ENCODE peak calls at places on chromosomes 16 and 17, in seven cellular contexts. L, D, I, W, C, V and T are unnamed samples.

GRCh38 chr17:27407916-27408846 is 48.1 kb upstream of the KSR1 start:
- DNase-seq in D (no peak), W (no peak), L (no peak), I (no peak), V (no peak), C (no peak), T (peak)

GRCh38 chr16:27431773-27432599 is 30.0 kb downstream of the IL21R start:
- DNase-seq in C (no peak), D (no peak), I (no peak), W (peak), V (no peak), L (no peak), T (peak)

GRCh38 chr17:16995930-16996329 is 24.0 kb upstream of the TNFRSF13B start:
- DNase-seq in V (no peak), I (no peak), D (no peak), C (no peak), W (no peak), L (no peak), T (no peak)

GRCh38 chr17:19003966-19004600 is 481 bp downstream of the FAM83G start:
- DNase-seq in V (no peak), D (no peak), C (no peak), L (no peak), W (peak), I (no peak), T (no peak)

GRCh38 chr16:50606431-50607050 is 58.3 kb downstream of the NKD1 start:
- DNase-seq in C (no peak), W (no peak), V (no peak), I (no peak), L (no peak), D (no peak), T (no peak)

GRCh38 chr16:86505185-86505898 is 5.0 kb upstream of the FOXF1 start:
- DNase-seq in W (no peak), D (no peak), I (no peak), V (no peak), L (no peak), C (no peak), T (no peak)

GRCh38 chr16:2692251-2692947 is 10.1 kb downstream of the KCTD5 start:
- DNase-seq in I (no peak), W (no peak), C (no peak), V (no peak), D (no peak), L (peak), T (no peak)

GRCh38 chr16:2518823-2519710 is 1.1 kb upstream of the AMDHD2 start:
- DNase-seq in W (no peak), D (no peak), V (no peak), C (no peak), I (no peak), L (peak), T (no peak)

GRCh38 chr16:72894291-72895151 is 153.4 kb downstream of the ZFHX3 start:
- DNase-seq in D (no peak), W (no peak), I (no peak), V (no peak), L (no peak), C (no peak), T (no peak)

GRCh38 chr17:17540935-17541639 is 44.9 kb upstream of the RASD1 start:
- DNase-seq in C (no peak), I (no peak), D (no peak), W (no peak), V (no peak), L (peak), T (no peak)

GRCh38 chr16:54633943-54634362 is 296.7 kb upstream of the IRX5 start:
- DNase-seq in V (no peak), W (no peak), C (no peak), D (no peak), I (peak), L (no peak), T (no peak)

GRCh38 chr17:44599298-44600175 is 42.3 kb downstream of the FZD2 start:
- DNase-seq in L (peak), W (no peak), V (peak), I (no peak), C (peak), D (no peak), T (no peak)

GRCh38 chr17:9021158-9021984 is at the start of gene NTN1:
- DNase-seq in C (no peak), W (peak), L (peak), D (no peak), V (no peak), I (peak), T (peak)

GRCh38 chr16:15913046-15913698 is 24.8 kb upstream of the CEP20 start:
- DNase-seq in I (no peak), D (no peak), V (no peak), W (no peak), L (no peak), C (no peak), T (no peak)

GRCh38 chr16:67459066-67459857 is 21.7 kb downstream of the ATP6V0D1 start:
- DNase-seq in L (peak), V (no peak), C (no peak), D (no peak), I (no peak), W (no peak), T (no peak)

GRCh38 chr17:9104370-9105041 is 83.2 kb downstream of the NTN1 start:
- DNase-seq in I (no peak), D (no peak), C (no peak), L (peak), V (no peak), W (no peak), T (no peak)

GRCh38 chr17:7405413-7405881 is 1.6 kb upstream of the TMEM256 start:
- DNase-seq in V (no peak), W (no peak), I (no peak), C (no peak), L (no peak), D (no peak), T (no peak)

GRCh38 chr16:85707528-85708095 is 18.9 kb upstream of the GINS2 start:
- DNase-seq in I (no peak), D (no peak), L (no peak), V (no peak), C (no peak), W (no peak), T (peak)

GRCh38 chr17:48843172-48843900 is 12.5 kb downstream of the CALCOCO2 start:
- DNase-seq in C (no peak), L (no peak), V (no peak), W (no peak), D (no peak), I (no peak), T (no peak)

GRCh38 chr16:3183445-3184139 is 4.4 kb upstream of the OR1F1 start:
- DNase-seq in C (no peak), I (no peak), L (no peak), D (no peak), V (no peak), W (no peak), T (no peak)

GRCh38 chr17:68851875-68852274 is 103.3 kb downstream of the ABCA8 start:
- DNase-seq in I (no peak), V (no peak), C (no peak), D (no peak), W (no peak), L (no peak), T (no peak)

GRCh38 chr16:83552193-83552592 is 255.6 kb upstream of the HSBP1 start:
- DNase-seq in C (no peak), D (no peak), L (no peak), W (no peak), V (no peak), I (no peak), T (no peak)

GRCh38 chr17:43010667-43011308 is 4.2 kb downstream of the IFI35 start:
- DNase-seq in I (no peak), L (no peak), C (no peak), D (no peak), V (no peak), W (no peak), T (no peak)

GRCh38 chr17:43011728-43012472 is 5.3 kb downstream of the IFI35 start:
- DNase-seq in V (no peak), D (no peak), C (no peak), W (no peak), L (no peak), I (no peak), T (no peak)

GRCh38 chr17:43003542-43004172 is 2.9 kb upstream of the IFI35 start:
- DNase-seq in D (no peak), I (no peak), C (no peak), V (no peak), W (no peak), L (peak), T (no peak)

DNA sequence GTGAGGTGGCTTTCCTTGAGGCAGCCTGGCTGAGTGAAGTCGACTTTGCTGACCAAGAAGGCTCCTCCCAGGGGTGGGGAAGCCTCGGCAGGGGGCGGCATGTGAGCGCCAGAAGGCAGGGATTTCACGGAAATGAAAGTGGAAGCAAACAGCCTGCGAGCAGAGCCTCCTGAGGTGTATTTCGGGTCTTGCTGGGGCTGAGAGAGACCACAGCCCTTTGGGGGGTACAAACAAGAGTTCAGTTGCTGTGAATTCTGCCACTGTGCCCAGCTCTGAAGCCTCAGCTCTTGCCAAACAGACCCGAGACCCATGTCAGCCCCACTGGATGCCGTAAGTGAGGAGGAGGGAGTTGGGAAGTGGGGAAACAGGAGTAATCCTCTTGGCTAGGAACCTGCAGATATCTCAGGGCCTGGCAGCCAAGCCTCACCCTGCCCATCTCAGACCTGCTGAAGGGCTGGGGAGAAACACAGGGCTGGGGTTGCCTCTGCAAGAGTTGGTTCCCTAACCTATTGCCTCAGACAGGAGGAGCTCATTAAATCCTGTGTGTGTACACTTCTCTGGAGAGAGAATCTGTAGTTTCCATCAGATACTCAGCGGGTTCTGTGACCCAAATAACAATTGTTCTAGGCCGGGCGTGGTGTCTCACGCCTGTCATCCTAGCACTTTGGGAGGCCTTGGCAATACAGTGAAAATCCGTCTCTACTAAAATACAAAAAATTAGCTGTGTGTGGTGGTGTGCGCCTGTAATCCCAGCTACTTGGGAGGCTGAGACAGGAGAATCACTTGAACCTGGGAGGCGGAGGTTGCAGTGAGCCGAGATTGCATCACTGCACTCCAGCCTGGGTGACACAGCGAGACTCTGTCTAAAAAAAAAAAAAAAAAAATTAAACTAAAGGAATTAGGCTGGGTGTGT is at the start of gene IFI35:
- DNase-seq in L (peak), D (peak), W (peak), C (peak), I (peak), V (peak), T (no peak)
- TF ChIP-seq CTCF in L (peak), D (peak), W (no peak), C (peak), I (peak), V (peak), T (no peak)

GRCh38 chr16:74575175-74575804 is 31.6 kb downstream of the GLG1 start:
- DNase-seq in V (no peak), D (no peak), L (no peak), C (no peak), I (no peak), W (no peak), T (no peak)
- TF ChIP-seq CTCF in V (no peak), D (no peak), L (no peak), C (no peak), I (no peak), W (no peak), T (peak)

GRCh38 chr17:34519286-34519685 is 60.1 kb upstream of the TMEM132E start:
- DNase-seq in W (no peak), D (no peak), V (no peak), L (no peak), C (no peak), I (peak), T (no peak)
- TF ChIP-seq CTCF in W (no peak), D (peak), V (peak), L (no peak), C (peak), I (peak), T (peak)

GRCh38 chr16:47143329-47143676 is 442 bp downstream of the NETO2 start:
- DNase-seq in D (no peak), I (peak), L (peak), W (no peak), C (no peak), V (no peak), T (peak)
- TF ChIP-seq CTCF in D (peak), I (peak), L (peak), W (no peak), C (peak), V (peak), T (peak)